ENCODE peak calls at places on chromosomes 7 and 10, in five cellular contexts. F, W, J, M and R are unnamed samples.

GRCh38 chr10:14658331-14659122 is 116.2 kb downstream of the FAM107B start:
- DNase-seq in F (peak; percentile 94), W (no peak), J (peak; percentile 67), M (no peak), R (peak; percentile 64)

GRCh38 chr10:98055875-98056516 is 25.6 kb upstream of the CRTAC1 start:
- DNase-seq in F (peak; percentile 6), W (peak; percentile 74), J (no peak), M (peak; percentile 32), R (no peak)

GRCh38 chr7:157255201-157255606 is 81.6 kb upstream of the DNAJB6 start:
- DNase-seq in F (no peak), W (no peak), J (no peak), M (no peak), R (no peak)

GRCh38 chr7:151795168-151795754 is 81.7 kb downstream of the PRKAG2 start:
- DNase-seq in F (no peak), W (peak; percentile 9), J (no peak), M (no peak), R (no peak)

GRCh38 chr7:45919231-45919825 is 1.7 kb downstream of the IGFBP3 start:
- DNase-seq in F (no peak), W (no peak), J (no peak), M (no peak), R (no peak)

GRCh38 chr7:151459726-151460473 is 20.0 kb upstream of the CRYGN start:
- DNase-seq in F (peak; percentile 86), W (no peak), J (peak; percentile 61), M (no peak), R (no peak)

GRCh38 chr7:102066476-102066875 is 220.2 kb upstream of the SH2B2 start:
- DNase-seq in F (no peak), W (no peak), J (no peak), M (no peak), R (no peak)

GRCh38 chr10:52871191-52871843 is 98.7 kb upstream of the MBL2 start:
- DNase-seq in F (no peak), W (peak; percentile 22), J (no peak), M (no peak), R (no peak)

GRCh38 chr7:90492250-90492649 is 22.8 kb downstream of the PTTG1IP2 start:
- DNase-seq in F (no peak), W (no peak), J (no peak), M (no peak), R (no peak)

GRCh38 chr7:55387062-55387965 is 22.2 kb downstream of the LANCL2 start:
- DNase-seq in F (peak; percentile 19), W (no peak), J (no peak), M (no peak), R (no peak)

GRCh38 chr10:118394557-118395194 is 52.6 kb upstream of the FAM204A start:
- DNase-seq in F (no peak), W (no peak), J (no peak), M (no peak), R (no peak)

GRCh38 chr7:89223906-89224395 is 428.4 kb upstream of the TEX47 start:
- DNase-seq in F (no peak), W (no peak), J (no peak), M (no peak), R (no peak)

GRCh38 chr7:84139986-84140729 is 54.4 kb downstream of the SEMA3A start:
- DNase-seq in F (peak; percentile 52), W (no peak), J (no peak), M (no peak), R (no peak)

GRCh38 chr7:70380315-70381027 is 751.5 kb upstream of the GALNT17 start:
- DNase-seq in F (no peak), W (no peak), J (no peak), M (no peak), R (no peak)

GRCh38 chr7:17564678-17565209 is 266.3 kb downstream of the AHR start:
- DNase-seq in F (peak; percentile 90), W (no peak), J (no peak), M (no peak), R (no peak)

GRCh38 chr7:26153823-26154783 is 2.1 kb downstream of the NFE2L3 start:
- DNase-seq in F (peak; percentile 68), W (peak; percentile 67), J (no peak), M (peak; percentile 62), R (no peak)

GRCh38 chr10:129689681-129690080 is 222.6 kb downstream of the MGMT start:
- DNase-seq in F (no peak), W (no peak), J (no peak), M (no peak), R (no peak)

GRCh38 chr10:79355420-79356010 is 8.2 kb downstream of the PPIF start:
- DNase-seq in F (no peak), W (no peak), J (no peak), M (no peak), R (no peak)

GRCh38 chr7:149071641-149072437 is 18.7 kb downstream of the ZNF786 start:
- DNase-seq in F (peak; percentile 5), W (peak; percentile 88), J (peak; percentile 31), M (peak; percentile 24), R (no peak)

GRCh38 chr7:50264908-50265307 is 39.6 kb upstream of the IKZF1 start:
- DNase-seq in F (no peak), W (no peak), J (no peak), M (no peak), R (no peak)

GRCh38 chr7:117134885-117135552 is 181.7 kb downstream of the ST7 start:
- DNase-seq in F (peak; percentile 57), W (no peak), J (no peak), M (no peak), R (no peak)

GRCh38 chr10:110618206-110618605 is 25.9 kb upstream of the RBM20 start:
- DNase-seq in F (no peak), W (no peak), J (no peak), M (no peak), R (no peak)

GRCh38 chr10:118818621-118819221 is 64.0 kb upstream of the CACUL1 start:
- DNase-seq in F (no peak), W (no peak), J (no peak), M (no peak), R (no peak)

GRCh38 chr7:70143089-70144044 is 545.1 kb downstream of the AUTS2 start:
- DNase-seq in F (no peak), W (no peak), J (no peak), M (no peak), R (no peak)

GRCh38 chr10:32980242-32980557 is 22.2 kb upstream of the ITGB1 start:
- DNase-seq in F (no peak), W (no peak), J (no peak), M (no peak), R (no peak)

GRCh38 chr7:6385110-6385792 is 62.5 kb downstream of the DAGLB start:
- DNase-seq in F (peak; percentile 97), W (no peak), J (peak; percentile 88), M (no peak), R (no peak)

GRCh38 chr7:157650801-157651200 is 314.0 kb downstream of the DNAJB6 start:
- DNase-seq in F (no peak), W (no peak), J (no peak), M (no peak), R (no peak)

GRCh38 chr10:99328579-99329237 is 448 bp upstream of the CNNM1 start:
- DNase-seq in F (peak; percentile 7), W (peak; percentile 17), J (peak; percentile 62), M (no peak), R (no peak)

GRCh38 chr10:26737730-26738129 is 40.2 kb downstream of the PDSS1 start:
- DNase-seq in F (peak; percentile 55), W (no peak), J (no peak), M (no peak), R (peak; percentile 95)

GRCh38 chr7:30224511-30225031 is 59.8 kb upstream of the ZNRF2 start:
- DNase-seq in F (peak; percentile 30), W (no peak), J (no peak), M (no peak), R (peak; percentile 65)

GRCh38 chr7:83362786-83363185 is 200.1 kb upstream of the PCLO start:
- DNase-seq in F (no peak), W (no peak), J (no peak), M (no peak), R (no peak)

GRCh38 chr10:31134303-31134928 is 102.8 kb upstream of the ZNF438 start:
- DNase-seq in F (peak; percentile 92), W (no peak), J (no peak), M (no peak), R (peak; percentile 11)

GRCh38 chr7:52956379-52956915 is 79.0 kb upstream of the POM121L12 start:
- DNase-seq in F (no peak), W (no peak), J (no peak), M (no peak), R (no peak)

GRCh38 chr10:70756710-70757360 is 28.3 kb downstream of the TBATA start:
- DNase-seq in F (peak; percentile 48), W (no peak), J (no peak), M (peak; percentile 50), R (no peak)

GRCh38 chr7:36473454-36474282 is 84.0 kb downstream of the ANLN start:
- DNase-seq in F (no peak), W (peak; percentile 79), J (peak; percentile 28), M (peak; percentile 70), R (no peak)

GRCh38 chr10:97888641-97889262 is 39.1 kb downstream of the GOLGA7B start:
- DNase-seq in F (peak; percentile 7), W (no peak), J (peak; percentile 86), M (peak; percentile 17), R (no peak)

GRCh38 chr10:91190876-91191580 is 29.4 kb upstream of the PCGF5 start:
- DNase-seq in F (peak; percentile 45), W (no peak), J (no peak), M (no peak), R (no peak)

GRCh38 chr7:105797652-105798051 is 78.7 kb downstream of the ATXN7L1 start:
- DNase-seq in F (no peak), W (no peak), J (no peak), M (no peak), R (no peak)

GRCh38 chr10:17023386-17024298 is 106.0 kb downstream of the CUBN start:
- DNase-seq in F (peak; percentile 99), W (no peak), J (peak; percentile 52), M (peak; percentile 86), R (peak; percentile 69)
- TF ChIP-seq USF2 in F (no peak), W (no peak), J (no peak), M (no peak), R (no peak)

GRCh38 chr10:81007872-81008271 is 470.2 kb downstream of the SH2D4B start:
- DNase-seq in F (no peak), W (no peak), J (no peak), M (no peak), R (no peak)
- TF ChIP-seq USF2 in F (no peak), W (no peak), J (no peak), M (no peak), R (no peak)

GRCh38 chr7:155009570-155010157 is 6.7 kb upstream of the PAXIP1 start:
- DNase-seq in F (no peak), W (peak; percentile 45), J (peak; percentile 19), M (peak; percentile 58), R (no peak)
- TF ChIP-seq USF2 in F (no peak), W (no peak), J (no peak), M (no peak), R (no peak)

GRCh38 chr7:1560620-1561031 is 4.6 kb upstream of the TMEM184A start:
- DNase-seq in F (no peak), W (no peak), J (no peak), M (no peak), R (no peak)

GRCh38 chr7:1558181-1558811 is 2.3 kb upstream of the TMEM184A start:
- DNase-seq in F (no peak), W (peak; percentile 48), J (no peak), M (peak; percentile 70), R (no peak)

GRCh38 chr7:1559626-1560590 is 3.9 kb upstream of the TMEM184A start:
- DNase-seq in F (no peak), W (no peak), J (no peak), M (no peak), R (no peak)

GRCh38 chr7:1557771-1558170 is 1.8 kb upstream of the TMEM184A start:
- DNase-seq in F (no peak), W (no peak), J (no peak), M (no peak), R (no peak)

GRCh38 chr7:1558841-1559625 is 3.0 kb upstream of the TMEM184A start:
- DNase-seq in F (no peak), W (no peak), J (no peak), M (no peak), R (no peak)
- TF ChIP-seq USF2 in F (no peak), W (no peak), J (no peak), M (no peak), R (no peak)